ENCODE peak calls at places on chromosomes 1 and 21, in seven cellular contexts. X is LoVo; B is AG10803; N is AG04450; T is cardiac fibroblast; K is NCI-H2029; Q is stimulated activated CD4-positive, alpha-beta T cell treated with anti-CD3 and anti-CD28 coated beads, Interleukin-2, amount 100 ng/mL, for 48 hours. F is an unnamed sample.

GRCh38 chr1:246280551-246280950 is 226.5 kb downstream of the SMYD3 start:
- DNase-seq in X (no peak), B (peak), N (no peak), T (peak), K (no peak), Q (no peak), F (no peak)

GRCh38 chr21:16046625-16047340 is 317.0 kb downstream of the USP25 start:
- DNase-seq in X (peak), B (peak), N (no peak), T (no peak), K (no peak), Q (no peak), F (no peak)

GRCh38 chr1:151371744-151372410 is 628 bp downstream of the SELENBP1 start:
- DNase-seq in X (no peak), B (peak), N (no peak), T (peak), K (peak), Q (no peak), F (peak)

GRCh38 chr1:216723274-216723780 is at the start of gene ESRRG:
- DNase-seq in X (no peak), B (no peak), N (no peak), T (peak), K (peak), Q (no peak), F (peak)

GRCh38 chr1:38029725-38030511 is 16.7 kb downstream of the POU3F1 start:
- DNase-seq in X (no peak), B (peak), N (no peak), T (peak), K (no peak), Q (peak), F (peak)

GRCh38 chr1:45443580-45444446 is 47.1 kb downstream of the TESK2 start:
- DNase-seq in X (no peak), B (no peak), N (no peak), T (no peak), K (no peak), Q (no peak), F (no peak)

GRCh38 chr21:43367296-43367695 is 59.6 kb downstream of the SIK1 start:
- DNase-seq in X (no peak), B (no peak), N (no peak), T (no peak), K (no peak), Q (no peak), F (no peak)

GRCh38 chr1:61261585-61261984 is 179.2 kb downstream of the NFIA start:
- DNase-seq in X (no peak), B (no peak), N (no peak), T (no peak), K (no peak), Q (no peak), F (no peak)

GRCh38 chr21:46188226-46189212 is 4.3 kb upstream of the SPATC1L start:
- DNase-seq in X (peak), B (peak), N (no peak), T (peak), K (peak), Q (no peak), F (no peak)

GRCh38 chr1:83516369-83516768 is 482.6 kb downstream of the TTLL7 start:
- DNase-seq in X (no peak), B (peak), N (no peak), T (no peak), K (no peak), Q (no peak), F (no peak)

GRCh38 chr1:193140254-193140653 is 18.4 kb downstream of the CDC73 start:
- DNase-seq in X (no peak), B (no peak), N (no peak), T (no peak), K (no peak), Q (no peak), F (no peak)

GRCh38 chr1:167675440-167675839 is 45.4 kb downstream of the RCSD1 start:
- DNase-seq in X (no peak), B (no peak), N (no peak), T (no peak), K (no peak), Q (no peak), F (no peak)

GRCh38 chr1:72936942-72937341 is 654.6 kb upstream of the NEGR1 start:
- DNase-seq in X (no peak), B (no peak), N (no peak), T (no peak), K (no peak), Q (no peak), F (no peak)

GRCh38 chr1:147824776-147825175 is 64.4 kb upstream of the GJA5 start:
- DNase-seq in X (no peak), B (no peak), N (no peak), T (no peak), K (no peak), Q (no peak), F (no peak)

GRCh38 chr1:114088392-114089299 is 65.0 kb downstream of the SYT6 start:
- DNase-seq in X (no peak), B (no peak), N (no peak), T (no peak), K (no peak), Q (no peak), F (no peak)

GRCh38 chr1:41360074-41361027 is 883 bp upstream of the FOXO6 start:
- DNase-seq in X (no peak), B (no peak), N (no peak), T (no peak), K (peak), Q (no peak), F (peak)

F was measured in ureter.